ENCODE peak calls at places on chromosomes 3 and 15, in four cellular contexts. V, J, S and M are unnamed samples.

GRCh38 chr3:196454935-196455334 is 22.7 kb upstream of the UBXN7 start:
- DNase-seq in V (no peak), J (no peak), S (no peak), M (no peak)

GRCh38 chr3:155704771-155705559 is 39.9 kb downstream of the PLCH1 start:
- DNase-seq in V (no peak), J (no peak), S (no peak), M (no peak)

GRCh38 chr15:89057506-89058133 is 30.6 kb upstream of the ABHD2 start:
- DNase-seq in V (peak; percentile 15), J (peak; percentile 60), S (peak; percentile 93), M (peak; percentile 88)

GRCh38 chr3:127607675-127608361 is 9.6 kb downstream of the MCM2 start:
- DNase-seq in V (no peak), J (no peak), S (no peak), M (no peak)

GRCh38 chr3:138609898-138610266 is 1.3 kb downstream of the FAIM start:
- DNase-seq in V (no peak), J (no peak), S (no peak), M (peak; percentile 12)

GRCh38 chr3:127665586-127665985 is 7.2 kb upstream of the ABTB1 start:
- DNase-seq in V (no peak), J (no peak), S (no peak), M (no peak)

GRCh38 chr15:52200831-52201365 is 9.7 kb upstream of the GNB5 start:
- DNase-seq in V (no peak), J (no peak), S (no peak), M (no peak)

GRCh38 chr15:29289179-29289578 is 19.6 kb upstream of the NSMCE3 start:
- DNase-seq in V (no peak), J (no peak), S (no peak), M (no peak)

GRCh38 chr3:9422712-9423424 is 25.5 kb downstream of the SETD5 start:
- DNase-seq in V (no peak), J (no peak), S (peak; percentile 57), M (peak; percentile 74)

GRCh38 chr3:22713936-22714335 is 489.2 kb upstream of the UBE2E2 start:
- DNase-seq in V (no peak), J (no peak), S (no peak), M (no peak)

GRCh38 chr3:13308406-13308805 is 111.7 kb downstream of the NUP210 start:
- DNase-seq in V (no peak), J (peak; percentile 50), S (peak; percentile 71), M (peak; percentile 74)

GRCh38 chr15:49946681-49947080 is 172.4 kb downstream of the ATP8B4 start:
- DNase-seq in V (no peak), J (no peak), S (no peak), M (no peak)

GRCh38 chr3:64431717-64432116 is 206.5 kb upstream of the PRICKLE2 start:
- DNase-seq in V (no peak), J (no peak), S (no peak), M (no peak)

GRCh38 chr3:124033360-124034015 is 41.6 kb upstream of the ROPN1 start:
- DNase-seq in V (no peak), J (no peak), S (peak; percentile 20), M (no peak)

GRCh38 chr3:58351920-58352319 is 19.2 kb downstream of the PXK start:
- DNase-seq in V (no peak), J (no peak), S (no peak), M (peak; percentile 45)

GRCh38 chr3:58349792-58350626 is 17.3 kb downstream of the PXK start:
- DNase-seq in V (peak; percentile 87), J (no peak), S (no peak), M (no peak)

GRCh38 chr3:58347984-58348383 is 15.3 kb downstream of the PXK start:
- DNase-seq in V (no peak), J (no peak), S (no peak), M (no peak)

GRCh38 chr3:58352624-58353023 is 19.9 kb downstream of the PXK start:
- DNase-seq in V (no peak), J (no peak), S (no peak), M (no peak)

GRCh38 chr3:58350627-58351013 is 17.9 kb downstream of the PXK start:
- DNase-seq in V (no peak), J (no peak), S (no peak), M (no peak)
- H3K4me2 ChIP-seq in V (peak overlapping the region; percentile 69), J (no peak overlapping the region), S (peak overlapping the region; percentile 52), M (no peak overlapping the region)

GRCh38 chr15:31001702-31002101 is 10.3 kb upstream of the MTMR10 start:
- DNase-seq in V (no peak), J (no peak), S (no peak), M (no peak)

GRCh38 chr15:30997270-30997669 is 5.8 kb upstream of the MTMR10 start:
- DNase-seq in V (no peak), J (no peak), S (no peak), M (no peak)

GRCh38 chr15:31004220-31004733 is 12.8 kb upstream of the MTMR10 start:
- DNase-seq in V (peak; percentile 99), J (no peak), S (no peak), M (no peak)

GRCh38 chr15:31005660-31006059 is 14.2 kb upstream of the MTMR10 start:
- DNase-seq in V (peak; percentile 50), J (no peak), S (no peak), M (no peak)

DNA sequence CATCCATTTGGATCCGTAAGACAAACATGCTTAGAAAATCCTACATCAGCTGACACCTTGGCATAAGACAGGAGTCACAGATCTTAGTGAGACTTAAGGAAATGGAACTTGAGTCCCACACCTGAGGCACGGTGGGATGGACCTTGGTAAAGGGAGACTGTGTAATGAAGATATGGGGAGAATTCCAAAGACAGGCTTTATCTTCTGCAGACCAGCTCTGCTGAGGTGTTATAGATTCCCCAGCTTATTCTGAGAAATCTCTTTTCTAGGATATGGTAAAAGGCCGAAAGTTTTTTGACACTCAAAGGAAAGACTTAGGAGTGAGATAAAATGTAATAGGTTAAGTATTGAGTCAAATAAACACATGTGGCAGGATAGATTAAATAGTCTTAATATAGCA is 8.3 kb upstream of the MTMR10 start:
- DNase-seq in V (no peak), J (no peak), S (no peak), M (no peak)
- TF ChIP-seq NRF1 in V (no peak), J (no peak), S (no peak), M (no peak)

GRCh38 chr15:58497036-58497785 is 65.4 kb downstream of the LIPC start:
- DNase-seq in V (no peak), J (no peak), S (no peak), M (no peak)

GRCh38 chr15:58498821-58499580 is 67.2 kb downstream of the LIPC start:
- DNase-seq in V (no peak), J (no peak), S (no peak), M (no peak)

GRCh38 chr15:58494581-58494980 is 62.8 kb downstream of the LIPC start:
- DNase-seq in V (no peak), J (no peak), S (no peak), M (no peak)

GRCh38 chr15:58492661-58493397 is 61.0 kb downstream of the LIPC start:
- DNase-seq in V (no peak), J (no peak), S (peak; percentile 69), M (no peak)

DNA sequence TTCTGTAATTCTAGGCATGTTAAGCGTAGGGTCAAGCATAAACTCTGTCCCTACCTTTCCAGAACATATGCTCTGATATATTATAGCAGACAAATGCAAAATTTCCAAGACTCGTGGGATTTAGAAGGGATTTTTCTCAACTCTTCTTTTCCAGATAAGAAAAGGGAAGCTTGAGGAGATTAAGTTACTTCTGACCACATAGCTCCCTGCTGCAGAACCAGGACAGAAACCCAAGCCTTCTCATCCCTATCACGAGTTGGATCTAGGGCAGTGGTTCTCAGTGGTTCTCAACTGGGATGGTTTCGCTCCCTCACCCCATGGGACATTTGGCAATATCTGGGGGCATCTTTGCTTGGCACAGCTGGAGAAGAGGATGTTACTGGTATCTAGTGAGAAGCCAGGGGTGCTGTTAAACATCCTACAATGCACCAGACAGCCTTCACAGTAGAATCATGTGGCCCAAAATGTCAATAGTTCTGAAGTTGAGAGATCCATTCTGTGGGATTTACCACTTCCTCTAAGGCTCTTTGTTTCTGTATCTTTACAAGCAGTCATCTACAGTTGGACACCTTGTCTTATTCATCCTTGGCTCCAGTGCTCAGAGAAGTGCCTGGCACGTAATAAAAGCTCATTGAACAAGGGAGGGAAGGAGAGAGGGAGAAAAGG is 64.2 kb downstream of the LIPC start:
- DNase-seq in V (no peak), J (no peak), S (no peak), M (no peak)
- H3K4me2 ChIP-seq in V (no peak overlapping the region), J (no peak overlapping the region), S (no peak overlapping the region), M (no peak overlapping the region)

GRCh38 chr15:57606816-57607215 is 15.1 kb downstream of the MYZAP start:
- DNase-seq in V (no peak), J (no peak), S (no peak), M (no peak)

GRCh38 chr15:57607570-57608000 is 15.9 kb downstream of the MYZAP start:
- DNase-seq in V (no peak), J (no peak), S (no peak), M (no peak)

GRCh38 chr15:57611938-57612337 is 20.2 kb downstream of the MYZAP start:
- DNase-seq in V (no peak), J (no peak), S (no peak), M (peak; percentile 19)

GRCh38 chr15:57611119-57611518 is 19.4 kb downstream of the MYZAP start:
- DNase-seq in V (no peak), J (no peak), S (no peak), M (no peak)

GRCh38 chr15:57610130-57610529 is 18.4 kb downstream of the MYZAP start:
- DNase-seq in V (no peak), J (no peak), S (no peak), M (no peak)
- TF ChIP-seq NRF1 in V (no peak), J (no peak), S (no peak), M (no peak)